ENCODE peak calls at places on chromosomes 1 and 21, in four cellular contexts. One of them, this sample, is unnamed.

GRCh38 chr1:184409011-184409410 is 22.2 kb downstream of the C1orf21 start:
- DNase-seq in transverse colon: no peak
- DNase-seq in HCT116: no peak
- DNase-seq in sigmoid colon: no peak
- DNase-seq in this sample: no peak

GRCh38 chr1:55580845-55581332 is 365.7 kb upstream of the USP24 start:
- DNase-seq in transverse colon: no peak
- DNase-seq in HCT116: peak; percentile 23
- DNase-seq in sigmoid colon: no peak
- DNase-seq in this sample: no peak

GRCh38 chr1:98706173-98706848 is 44.8 kb downstream of the SNX7 start:
- DNase-seq in transverse colon: no peak
- DNase-seq in HCT116: no peak
- DNase-seq in sigmoid colon: no peak
- DNase-seq in this sample: no peak

GRCh38 chr1:116255933-116256649 is 117.0 kb upstream of the ATP1A1 start:
- DNase-seq in transverse colon: no peak
- DNase-seq in HCT116: no peak
- DNase-seq in sigmoid colon: no peak
- DNase-seq in this sample: no peak

GRCh38 chr1:178537445-178538090 is 24.7 kb downstream of the TEX35 start:
- DNase-seq in transverse colon: peak; percentile 65
- DNase-seq in HCT116: peak; percentile 27
- DNase-seq in sigmoid colon: peak; percentile 56
- DNase-seq in this sample: no peak

GRCh38 chr1:180173952-180174351 is 19.3 kb downstream of the QSOX1 start:
- DNase-seq in transverse colon: peak; percentile 61
- DNase-seq in HCT116: no peak
- DNase-seq in sigmoid colon: peak; percentile 97
- DNase-seq in this sample: no peak

GRCh38 chr1:27145934-27146354 is 9.0 kb downstream of the SLC9A1 start:
- DNase-seq in transverse colon: no peak
- DNase-seq in HCT116: no peak
- DNase-seq in sigmoid colon: peak; percentile 79
- DNase-seq in this sample: no peak

GRCh38 chr1:221806984-221807383 is 65.1 kb upstream of the DUSP10 start:
- DNase-seq in transverse colon: no peak
- DNase-seq in HCT116: no peak
- DNase-seq in sigmoid colon: no peak
- DNase-seq in this sample: no peak

GRCh38 chr1:66552287-66552686 is 18.3 kb downstream of the SGIP1 start:
- DNase-seq in transverse colon: no peak
- DNase-seq in HCT116: no peak
- DNase-seq in sigmoid colon: no peak
- DNase-seq in this sample: no peak

GRCh38 chr1:61070054-61070453 is 12.3 kb upstream of the NFIA start:
- DNase-seq in transverse colon: no peak
- DNase-seq in HCT116: no peak
- DNase-seq in sigmoid colon: no peak
- DNase-seq in this sample: no peak

GRCh38 chr1:89005286-89006151 is 13.1 kb upstream of the KYAT3 start:
- DNase-seq in transverse colon: peak; percentile 30
- DNase-seq in HCT116: no peak
- DNase-seq in sigmoid colon: no peak
- DNase-seq in this sample: no peak

GRCh38 chr1:12601690-12602632 is 16.0 kb downstream of the DHRS3 start:
- DNase-seq in transverse colon: no peak
- DNase-seq in HCT116: peak; percentile 56
- DNase-seq in sigmoid colon: no peak
- DNase-seq in this sample: no peak

GRCh38 chr1:185408675-185409270 is 91.7 kb upstream of the IVNS1ABP start:
- DNase-seq in transverse colon: no peak
- DNase-seq in HCT116: no peak
- DNase-seq in sigmoid colon: no peak
- DNase-seq in this sample: no peak

GRCh38 chr1:53295746-53296722 is 31.8 kb downstream of the LRP8 start:
- DNase-seq in transverse colon: peak; percentile 62
- DNase-seq in HCT116: no peak
- DNase-seq in sigmoid colon: no peak
- DNase-seq in this sample: no peak

GRCh38 chr1:20184997-20185833 is 681 bp upstream of the UBXN10 start:
- DNase-seq in transverse colon: no peak
- DNase-seq in HCT116: no peak
- DNase-seq in sigmoid colon: no peak
- DNase-seq in this sample: no peak

GRCh38 chr1:234958066-234958701 is 170.5 kb downstream of the TOMM20 start:
- DNase-seq in transverse colon: no peak
- DNase-seq in HCT116: no peak
- DNase-seq in sigmoid colon: no peak
- DNase-seq in this sample: no peak

GRCh38 chr21:20591294-20591693 is 406.9 kb upstream of the NCAM2 start:
- DNase-seq in transverse colon: no peak
- DNase-seq in HCT116: no peak
- DNase-seq in sigmoid colon: no peak
- DNase-seq in this sample: no peak

GRCh38 chr21:16534408-16535099 is 804.8 kb downstream of the USP25 start:
- DNase-seq in transverse colon: peak; percentile 16
- DNase-seq in HCT116: no peak
- DNase-seq in sigmoid colon: peak; percentile 85
- DNase-seq in this sample: no peak

GRCh38 chr1:105137543-105138444 is 1388.1 kb downstream of the AMY1C start:
- DNase-seq in transverse colon: no peak
- DNase-seq in HCT116: no peak
- DNase-seq in sigmoid colon: no peak
- DNase-seq in this sample: no peak

GRCh38 chr21:16588433-16588860 is 858.7 kb downstream of the USP25 start:
- DNase-seq in transverse colon: peak; percentile 21
- DNase-seq in HCT116: no peak
- DNase-seq in sigmoid colon: peak; percentile 85
- DNase-seq in this sample: no peak

GRCh38 chr1:184685116-184685515 is 69.5 kb downstream of the EDEM3 start:
- DNase-seq in transverse colon: peak; percentile 16
- DNase-seq in HCT116: no peak
- DNase-seq in sigmoid colon: no peak
- DNase-seq in this sample: no peak

GRCh38 chr1:24385160-24385939 is 28.2 kb downstream of the STPG1 start:
- DNase-seq in transverse colon: no peak
- DNase-seq in HCT116: no peak
- DNase-seq in sigmoid colon: no peak
- DNase-seq in this sample: no peak

GRCh38 chr1:171433451-171433850 is 51.9 kb upstream of the PRRC2C start:
- DNase-seq in transverse colon: no peak
- DNase-seq in HCT116: no peak
- DNase-seq in sigmoid colon: no peak
- DNase-seq in this sample: no peak

GRCh38 chr1:227549892-227550291 is 13.5 kb upstream of the ZNF678 start:
- DNase-seq in transverse colon: no peak
- DNase-seq in HCT116: no peak
- DNase-seq in sigmoid colon: no peak
- DNase-seq in this sample: no peak

GRCh38 chr1:227316941-227317540 is 1.3 kb downstream of the CDC42BPA start:
- DNase-seq in transverse colon: no peak
- DNase-seq in HCT116: no peak
- DNase-seq in sigmoid colon: no peak
- DNase-seq in this sample: no peak

GRCh38 chr21:34930971-34931370 is 118.1 kb downstream of the RUNX1 start:
- DNase-seq in transverse colon: no peak
- DNase-seq in HCT116: no peak
- DNase-seq in sigmoid colon: no peak
- DNase-seq in this sample: no peak

GRCh38 chr1:54158071-54158470 is 5.3 kb upstream of the CDCP2 start:
- DNase-seq in transverse colon: peak; percentile 34
- DNase-seq in HCT116: peak; percentile 41
- DNase-seq in sigmoid colon: no peak
- DNase-seq in this sample: no peak

GRCh38 chr1:9194024-9194423 is 40.5 kb upstream of the H6PD start:
- DNase-seq in transverse colon: no peak
- DNase-seq in HCT116: no peak
- DNase-seq in sigmoid colon: no peak
- DNase-seq in this sample: no peak
- TF ChIP-seq POLR2A in transverse colon: no peak
- TF ChIP-seq POLR2A in HCT116: no peak
- TF ChIP-seq POLR2A in sigmoid colon: no peak
- TF ChIP-seq POLR2A in this sample: no peak

DNA sequence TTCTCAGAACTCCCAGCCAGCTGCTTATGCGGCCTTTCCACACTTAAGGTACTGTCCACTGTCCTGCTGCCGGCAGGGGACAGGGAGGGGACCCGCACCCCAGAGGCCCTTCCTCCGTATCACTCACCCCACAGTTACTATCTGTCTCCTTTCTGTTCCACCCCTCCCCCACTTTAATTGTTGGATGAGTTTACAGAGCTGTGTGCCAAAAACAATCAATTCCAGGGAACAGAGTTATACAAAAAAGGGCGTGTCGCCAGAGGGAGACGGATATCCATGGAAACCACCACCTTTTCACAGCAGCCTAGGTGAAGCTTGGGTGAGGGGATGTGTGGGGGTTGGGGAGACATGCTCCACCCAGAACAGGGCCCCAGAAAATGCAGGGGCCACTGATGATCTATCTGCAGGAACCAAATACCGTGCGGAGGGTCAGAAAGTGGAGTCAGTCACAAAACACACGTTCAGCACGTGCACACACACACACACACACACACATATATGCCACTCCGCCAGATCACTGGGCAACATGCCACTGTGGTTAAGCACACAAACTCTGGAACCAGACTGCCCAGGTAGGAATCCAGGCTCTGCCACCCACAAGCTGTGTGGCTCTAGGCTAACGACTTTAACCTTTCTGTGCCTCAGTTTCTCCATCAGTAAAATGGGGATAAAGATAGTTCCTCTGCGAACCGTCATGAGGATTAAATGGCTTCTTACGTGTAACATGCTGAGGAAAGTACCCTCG is 30.5 kb downstream of the CASZ1 start:
- DNase-seq in transverse colon: peak; percentile 84
- DNase-seq in HCT116: no peak
- DNase-seq in sigmoid colon: no peak
- DNase-seq in this sample: no peak
- TF ChIP-seq POLR2AphosphoS5 in transverse colon: peak; percentile 49
- TF ChIP-seq POLR2AphosphoS5 in HCT116: no peak
- TF ChIP-seq POLR2AphosphoS5 in sigmoid colon: peak; percentile 34
- TF ChIP-seq POLR2AphosphoS5 in this sample: no peak

GRCh38 chr1:3733603-3734591 is 18.4 kb upstream of the CCDC27 start:
- DNase-seq in transverse colon: no peak
- DNase-seq in HCT116: no peak
- DNase-seq in sigmoid colon: no peak
- DNase-seq in this sample: no peak
- TF ChIP-seq POLR2A in transverse colon: no peak
- TF ChIP-seq POLR2A in HCT116: no peak
- TF ChIP-seq POLR2A in sigmoid colon: no peak
- TF ChIP-seq POLR2A in this sample: no peak

GRCh38 chr1:182388392-182389134 is 3.0 kb downstream of the GLUL start:
- DNase-seq in transverse colon: no peak
- DNase-seq in HCT116: no peak
- DNase-seq in sigmoid colon: no peak
- DNase-seq in this sample: no peak
- TF ChIP-seq POLR2AphosphoS5 in transverse colon: peak; percentile 33
- TF ChIP-seq POLR2AphosphoS5 in HCT116: no peak
- TF ChIP-seq POLR2AphosphoS5 in sigmoid colon: no peak
- TF ChIP-seq POLR2AphosphoS5 in this sample: no peak

This sample was measured in GM12892.